ENCODE peak calls at places on chromosome 13, in six cellular contexts. D, M, W, K, V and G are unnamed samples.

GRCh38 chr13:31051999-31052398 is 109.7 kb downstream of the HSPH1 start:
- DNase-seq in D (no peak), M (no peak), V (no peak), W (no peak), K (no peak), G (no peak)

GRCh38 chr13:37225414-37226047 is 120.1 kb upstream of the CSNK1A1L start:
- DNase-seq in W (peak; percentile 47), V (no peak), D (no peak), K (peak; percentile 45), M (no peak), G (no peak)

GRCh38 chr13:45695198-45695730 is 6.9 kb upstream of the CBY2 start:
- DNase-seq in K (no peak), W (no peak), M (no peak), V (no peak), D (no peak), G (no peak)

GRCh38 chr13:31161583-31162150 is at the start of gene HSPH1:
- DNase-seq in V (peak; percentile 98), D (peak; percentile 96), K (peak; percentile 97), M (peak; percentile 100), W (peak; percentile 99), G (peak; percentile 99)

GRCh38 chr13:43057653-43058317 is 34.4 kb downstream of the DNAJC15 start:
- DNase-seq in W (no peak), K (peak; percentile 20), D (peak; percentile 33), M (no peak), V (no peak), G (peak; percentile 98)

GRCh38 chr13:113353254-113353653 is 10.7 kb downstream of the GRTP1 start:
- DNase-seq in W (no peak), D (no peak), V (no peak), M (no peak), K (no peak), G (no peak)

GRCh38 chr13:109630281-109630680 is 156.1 kb downstream of the IRS2 start:
- DNase-seq in W (no peak), M (no peak), V (no peak), D (no peak), K (peak; percentile 26), G (no peak)

GRCh38 chr13:107650081-107650701 is 565.1 kb downstream of the LIG4 start:
- DNase-seq in M (peak; percentile 33), D (no peak), W (no peak), V (peak; percentile 21), K (peak; percentile 68), G (peak; percentile 18)

GRCh38 chr13:104975272-104975671 is 1560.2 kb downstream of the EFNB2 start:
- DNase-seq in M (no peak), K (no peak), D (no peak), W (no peak), V (peak; percentile 11), G (no peak)

GRCh38 chr13:102234618-102235017 is 167.2 kb downstream of the FGF14 start:
- DNase-seq in V (no peak), D (no peak), K (no peak), M (no peak), W (no peak), G (no peak)

GRCh38 chr13:28411859-28412353 is 83.0 kb downstream of the FLT1 start:
- DNase-seq in K (peak; percentile 43), V (no peak), M (no peak), W (no peak), D (no peak), G (no peak)

GRCh38 chr13:74062933-74063332 is 71.3 kb downstream of the KLF12 start:
- DNase-seq in M (peak; percentile 45), V (peak; percentile 51), K (peak; percentile 67), D (no peak), W (no peak), G (no peak)

GRCh38 chr13:110412132-110412912 is 105.2 kb downstream of the COL4A2 start:
- DNase-seq in M (peak; percentile 86), V (peak; percentile 83), K (peak; percentile 100), D (peak; percentile 38), W (peak; percentile 99), G (peak; percentile 94)

GRCh38 chr13:71285700-71286099 is 581.3 kb downstream of the DACH1 start:
- DNase-seq in K (no peak), M (no peak), V (no peak), D (no peak), W (no peak), G (no peak)

GRCh38 chr13:31485651-31486051 is 253.7 kb upstream of the RXFP2 start:
- DNase-seq in M (no peak), K (peak; percentile 20), D (no peak), V (no peak), W (peak; percentile 46), G (no peak)